ENCODE peak calls at places on chromosomes 6 and 20, in four cellular contexts. G is coronary artery, S is spleen, V is adrenal gland. U is an unnamed sample.

GRCh38 chr20:38195521-38195920 is 30.5 kb upstream of the TGM2 start:
- DNase-seq in G (peak), V (no peak), S (no peak), U (no peak)

GRCh38 chr6:164106345-164106769 is 691.8 kb downstream of the QKI start:
- DNase-seq in V (peak), S (no peak), G (no peak), U (peak)

GRCh38 chr6:47042238-47042843 is at the start of gene ADGRF1:
- DNase-seq in S (no peak), V (no peak), G (no peak), U (no peak)

GRCh38 chr6:21188505-21189223 is 404.9 kb upstream of the SOX4 start:
- DNase-seq in V (no peak), S (no peak), G (no peak), U (no peak)

GRCh38 chr6:30556714-30556963 is 350 bp upstream of the GNL1 start:
- DNase-seq in S (peak), V (no peak), G (peak), U (peak)

GRCh38 chr6:25757936-25758642 is 3.5 kb downstream of the SLC17A4 start:
- DNase-seq in G (no peak), S (no peak), V (no peak), U (no peak)

GRCh38 chr20:63230800-63231268 is 4.9 kb upstream of the BIRC7 start:
- DNase-seq in S (no peak), V (peak), G (no peak), U (peak)

GRCh38 chr6:138527376-138528092 is 28.2 kb upstream of the NHSL1 start:
- DNase-seq in S (no peak), G (no peak), V (no peak), U (no peak)

GRCh38 chr20:52905235-52905634 is 66.9 kb upstream of the TSHZ2 start:
- DNase-seq in G (no peak), V (peak), S (no peak), U (no peak)

GRCh38 chr20:57027752-57028151 is 238.7 kb downstream of the BMP7 start:
- DNase-seq in V (no peak), G (no peak), S (no peak), U (no peak)

DNA sequence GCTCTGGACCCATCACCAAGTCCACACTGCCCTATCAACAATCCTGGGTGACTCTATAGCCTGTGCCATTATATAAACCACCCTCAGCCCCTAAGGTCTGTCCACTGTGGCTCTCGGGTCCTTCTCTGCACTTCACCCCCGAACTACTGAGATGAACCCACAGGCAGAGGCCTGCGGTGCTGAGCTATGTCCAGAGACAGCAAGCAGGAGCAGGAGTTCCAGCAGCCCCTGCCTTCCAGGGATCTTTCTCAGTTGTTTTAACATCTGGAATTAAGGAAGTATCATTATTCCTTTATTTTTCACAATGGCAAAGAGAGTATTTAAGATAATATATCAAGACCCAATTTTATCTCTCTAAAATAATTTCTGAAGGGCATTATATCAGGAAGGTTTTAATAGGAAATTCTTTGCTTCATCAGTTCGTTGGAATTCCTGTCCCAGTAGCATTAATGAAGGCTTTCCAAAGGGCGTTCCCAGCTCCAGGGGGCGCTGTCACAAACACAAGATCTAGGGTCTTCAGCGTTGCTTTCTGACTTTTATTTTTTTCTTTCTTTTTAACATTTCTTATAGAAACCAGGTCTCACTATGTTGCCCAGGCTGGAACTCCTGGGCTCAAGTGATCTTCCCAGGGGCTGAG is 27.3 kb downstream of the RRBP1 start:
- DNase-seq in S (peak), V (peak), G (no peak), U (no peak)
- TF ChIP-seq CTCF in S (peak), V (peak), G (no peak), U (peak)

GRCh38 chr6:5499644-5500306 is 238.5 kb downstream of the FARS2 start:
- DNase-seq in S (no peak), V (no peak), G (no peak), U (no peak)
- H3K4me3 ChIP-seq in S (no peak), V (no peak), G (no peak), U (no peak)

GRCh38 chr6:55174211-55175013 is at the start of gene HCRTR2:
- DNase-seq in G (no peak), S (peak), V (no peak), U (no peak)

GRCh38 chr6:55175078-55175777 is 913 bp downstream of the HCRTR2 start:
- DNase-seq in S (no peak), G (no peak), V (no peak), U (no peak)

GRCh38 chr6:55176958-55177357 is 2.6 kb downstream of the HCRTR2 start:
- DNase-seq in G (no peak), V (no peak), S (no peak), U (no peak)

GRCh38 chr6:55180258-55180657 is 5.9 kb downstream of the HCRTR2 start:
- DNase-seq in S (no peak), V (no peak), G (no peak), U (no peak)

GRCh38 chr6:55175778-55176084 is 1.4 kb downstream of the HCRTR2 start:
- DNase-seq in V (no peak), S (no peak), G (no peak), U (no peak)
- TF ChIP-seq CTCF in V (no peak), S (no peak), G (no peak), U (no peak)

GRCh38 chr6:84767591-84768201 is 3.3 kb upstream of the TBX18 start:
- DNase-seq in S (no peak), G (no peak), V (no peak), U (no peak)

GRCh38 chr6:84770521-84770920 is 6.1 kb upstream of the TBX18 start:
- DNase-seq in G (no peak), S (no peak), V (no peak), U (no peak)

GRCh38 chr6:84766796-84767590 is 2.6 kb upstream of the TBX18 start:
- DNase-seq in V (no peak), G (peak), S (peak), U (no peak)

GRCh38 chr6:84769247-84769646 is 4.8 kb upstream of the TBX18 start:
- DNase-seq in G (no peak), V (no peak), S (no peak), U (no peak)

GRCh38 chr6:84768442-84769174 is 4.2 kb upstream of the TBX18 start:
- DNase-seq in G (no peak), V (no peak), S (no peak), U (no peak)
- H3K4me3 ChIP-seq in G (peak), V (no peak), S (no peak), U (peak)

GRCh38 chr6:127120787-127121636 is 2.5 kb downstream of the RSPO3 start:
- DNase-seq in S (peak), G (no peak), V (peak), U (peak)
- TF ChIP-seq CTCF in S (peak), G (no peak), V (peak), U (peak)